ENCODE peak calls at places on chromosomes 16 and 17, in six cellular contexts. One of them, this sample, is unnamed.

GRCh38 chr17:69533481-69534234 is 119.2 kb downstream of the MAP2K6 start:
- DNase-seq in dorsolateral prefrontal cortex: no peak
- DNase-seq in fibroblast of the aortic adventitia: no peak
- DNase-seq in choroid plexus epithelial cell: no peak
- DNase-seq in psoas muscle: no peak
- DNase-seq in cardiac muscle cell: no peak
- DNase-seq in this sample: no peak

GRCh38 chr17:21298056-21298982 is 13.8 kb downstream of the MAP2K3 start:
- DNase-seq in dorsolateral prefrontal cortex: no peak
- DNase-seq in fibroblast of the aortic adventitia: no peak
- DNase-seq in choroid plexus epithelial cell: no peak
- DNase-seq in psoas muscle: no peak
- DNase-seq in cardiac muscle cell: no peak
- DNase-seq in this sample: peak; percentile 88

GRCh38 chr17:76414334-76415295 is 30.2 kb downstream of the SPHK1 start:
- DNase-seq in dorsolateral prefrontal cortex: peak; percentile 64
- DNase-seq in fibroblast of the aortic adventitia: peak; percentile 85
- DNase-seq in choroid plexus epithelial cell: peak; percentile 66
- DNase-seq in psoas muscle: peak; percentile 75
- DNase-seq in cardiac muscle cell: peak; percentile 81
- DNase-seq in this sample: no peak

GRCh38 chr16:57245472-57246113 is 534 bp downstream of the ARL2BP start:
- DNase-seq in dorsolateral prefrontal cortex: no peak
- DNase-seq in fibroblast of the aortic adventitia: peak; percentile 20
- DNase-seq in choroid plexus epithelial cell: peak; percentile 26
- DNase-seq in psoas muscle: no peak
- DNase-seq in cardiac muscle cell: no peak
- DNase-seq in this sample: no peak

GRCh38 chr16:27772093-27772820 is 222.3 kb downstream of the KATNIP start:
- DNase-seq in dorsolateral prefrontal cortex: no peak
- DNase-seq in fibroblast of the aortic adventitia: no peak
- DNase-seq in choroid plexus epithelial cell: no peak
- DNase-seq in psoas muscle: no peak
- DNase-seq in cardiac muscle cell: no peak
- DNase-seq in this sample: no peak

GRCh38 chr17:8872705-8873426 is 5.4 kb upstream of the PIK3R6 start:
- DNase-seq in dorsolateral prefrontal cortex: no peak
- DNase-seq in fibroblast of the aortic adventitia: no peak
- DNase-seq in choroid plexus epithelial cell: no peak
- DNase-seq in psoas muscle: no peak
- DNase-seq in cardiac muscle cell: peak; percentile 6
- DNase-seq in this sample: no peak

GRCh38 chr17:40437095-40437732 is 6.0 kb upstream of the IGFBP4 start:
- DNase-seq in dorsolateral prefrontal cortex: no peak
- DNase-seq in fibroblast of the aortic adventitia: peak; percentile 57
- DNase-seq in choroid plexus epithelial cell: peak; percentile 39
- DNase-seq in psoas muscle: no peak
- DNase-seq in cardiac muscle cell: no peak
- DNase-seq in this sample: no peak

GRCh38 chr16:11032922-11033291 is 88.5 kb downstream of the CLEC16A start:
- DNase-seq in dorsolateral prefrontal cortex: no peak
- DNase-seq in fibroblast of the aortic adventitia: peak; percentile 94
- DNase-seq in choroid plexus epithelial cell: peak; percentile 75
- DNase-seq in psoas muscle: peak; percentile 67
- DNase-seq in cardiac muscle cell: peak; percentile 88
- DNase-seq in this sample: no peak

GRCh38 chr16:23373436-23374219 is 71.5 kb downstream of the SCNN1B start:
- DNase-seq in dorsolateral prefrontal cortex: no peak
- DNase-seq in fibroblast of the aortic adventitia: no peak
- DNase-seq in choroid plexus epithelial cell: no peak
- DNase-seq in psoas muscle: no peak
- DNase-seq in cardiac muscle cell: no peak
- DNase-seq in this sample: no peak

GRCh38 chr16:4320030-4320429 is 4.2 kb downstream of the GLIS2 start:
- DNase-seq in dorsolateral prefrontal cortex: no peak
- DNase-seq in fibroblast of the aortic adventitia: no peak
- DNase-seq in choroid plexus epithelial cell: no peak
- DNase-seq in psoas muscle: peak; percentile 77
- DNase-seq in cardiac muscle cell: peak; percentile 20
- DNase-seq in this sample: no peak

GRCh38 chr17:52546493-52546892 is 388.0 kb upstream of the CA10 start:
- DNase-seq in dorsolateral prefrontal cortex: no peak
- DNase-seq in fibroblast of the aortic adventitia: no peak
- DNase-seq in choroid plexus epithelial cell: no peak
- DNase-seq in psoas muscle: no peak
- DNase-seq in cardiac muscle cell: no peak
- DNase-seq in this sample: no peak

GRCh38 chr16:58452640-58453039 is 47.3 kb upstream of the NDRG4 start:
- DNase-seq in dorsolateral prefrontal cortex: no peak
- DNase-seq in fibroblast of the aortic adventitia: no peak
- DNase-seq in choroid plexus epithelial cell: no peak
- DNase-seq in psoas muscle: no peak
- DNase-seq in cardiac muscle cell: no peak
- DNase-seq in this sample: no peak

GRCh38 chr17:43588664-43589435 is 42.7 kb upstream of the ETV4 start:
- DNase-seq in dorsolateral prefrontal cortex: no peak
- DNase-seq in fibroblast of the aortic adventitia: peak; percentile 62
- DNase-seq in choroid plexus epithelial cell: no peak
- DNase-seq in psoas muscle: no peak
- DNase-seq in cardiac muscle cell: no peak
- DNase-seq in this sample: no peak

GRCh38 chr16:49365711-49366509 is 7.7 kb upstream of the C16orf78 start:
- DNase-seq in dorsolateral prefrontal cortex: no peak
- DNase-seq in fibroblast of the aortic adventitia: no peak
- DNase-seq in choroid plexus epithelial cell: no peak
- DNase-seq in psoas muscle: no peak
- DNase-seq in cardiac muscle cell: no peak
- DNase-seq in this sample: peak; percentile 5

GRCh38 chr16:80990978-80991377 is 15.7 kb downstream of the CMC2 start:
- DNase-seq in dorsolateral prefrontal cortex: no peak
- DNase-seq in fibroblast of the aortic adventitia: no peak
- DNase-seq in choroid plexus epithelial cell: no peak
- DNase-seq in psoas muscle: no peak
- DNase-seq in cardiac muscle cell: no peak
- DNase-seq in this sample: no peak

GRCh38 chr16:29811170-29811895 is 660 bp upstream of the PRRT2 start:
- DNase-seq in dorsolateral prefrontal cortex: peak; percentile 91
- DNase-seq in fibroblast of the aortic adventitia: peak; percentile 98
- DNase-seq in choroid plexus epithelial cell: peak; percentile 98
- DNase-seq in psoas muscle: peak; percentile 98
- DNase-seq in cardiac muscle cell: peak; percentile 99
- DNase-seq in this sample: peak; percentile 97

GRCh38 chr16:25823891-25824290 is 132.1 kb downstream of the HS3ST4 start:
- DNase-seq in dorsolateral prefrontal cortex: no peak
- DNase-seq in fibroblast of the aortic adventitia: no peak
- DNase-seq in choroid plexus epithelial cell: no peak
- DNase-seq in psoas muscle: no peak
- DNase-seq in cardiac muscle cell: no peak
- DNase-seq in this sample: no peak

GRCh38 chr17:47696717-47697642 is 3.0 kb downstream of the TBKBP1 start:
- DNase-seq in dorsolateral prefrontal cortex: peak; percentile 25
- DNase-seq in fibroblast of the aortic adventitia: no peak
- DNase-seq in choroid plexus epithelial cell: no peak
- DNase-seq in psoas muscle: no peak
- DNase-seq in cardiac muscle cell: no peak
- DNase-seq in this sample: no peak

GRCh38 chr17:43068570-43069367 is 43.7 kb downstream of the RND2 start:
- DNase-seq in dorsolateral prefrontal cortex: no peak
- DNase-seq in fibroblast of the aortic adventitia: no peak
- DNase-seq in choroid plexus epithelial cell: peak; percentile 12
- DNase-seq in psoas muscle: no peak
- DNase-seq in cardiac muscle cell: peak; percentile 3
- DNase-seq in this sample: no peak

GRCh38 chr17:9865585-9865984 is 39.5 kb downstream of the RCVRN start:
- DNase-seq in dorsolateral prefrontal cortex: no peak
- DNase-seq in fibroblast of the aortic adventitia: no peak
- DNase-seq in choroid plexus epithelial cell: peak; percentile 46
- DNase-seq in psoas muscle: no peak
- DNase-seq in cardiac muscle cell: peak; percentile 68
- DNase-seq in this sample: no peak

GRCh38 chr16:10039220-10040096 is 142.8 kb downstream of the GRIN2A start:
- DNase-seq in dorsolateral prefrontal cortex: peak; percentile 55
- DNase-seq in fibroblast of the aortic adventitia: peak; percentile 11
- DNase-seq in choroid plexus epithelial cell: no peak
- DNase-seq in psoas muscle: no peak
- DNase-seq in cardiac muscle cell: peak; percentile 1
- DNase-seq in this sample: no peak

GRCh38 chr16:67982011-67982696 is 1.9 kb upstream of the DPEP3 start:
- DNase-seq in dorsolateral prefrontal cortex: no peak
- DNase-seq in fibroblast of the aortic adventitia: no peak
- DNase-seq in choroid plexus epithelial cell: no peak
- DNase-seq in psoas muscle: no peak
- DNase-seq in cardiac muscle cell: no peak
- DNase-seq in this sample: no peak

GRCh38 chr16:67977469-67978227 is 2.7 kb downstream of the DPEP3 start:
- DNase-seq in dorsolateral prefrontal cortex: no peak
- DNase-seq in fibroblast of the aortic adventitia: no peak
- DNase-seq in choroid plexus epithelial cell: no peak
- DNase-seq in psoas muscle: no peak
- DNase-seq in cardiac muscle cell: no peak
- DNase-seq in this sample: no peak

GRCh38 chr16:67976205-67976604 is 4.1 kb downstream of the DPEP3 start:
- DNase-seq in dorsolateral prefrontal cortex: no peak
- DNase-seq in fibroblast of the aortic adventitia: no peak
- DNase-seq in choroid plexus epithelial cell: no peak
- DNase-seq in psoas muscle: no peak
- DNase-seq in cardiac muscle cell: no peak
- DNase-seq in this sample: no peak

GRCh38 chr16:67977005-67977404 is 3.3 kb downstream of the DPEP3 start:
- DNase-seq in dorsolateral prefrontal cortex: no peak
- DNase-seq in fibroblast of the aortic adventitia: no peak
- DNase-seq in choroid plexus epithelial cell: no peak
- DNase-seq in psoas muscle: no peak
- DNase-seq in cardiac muscle cell: no peak
- DNase-seq in this sample: no peak

DNA sequence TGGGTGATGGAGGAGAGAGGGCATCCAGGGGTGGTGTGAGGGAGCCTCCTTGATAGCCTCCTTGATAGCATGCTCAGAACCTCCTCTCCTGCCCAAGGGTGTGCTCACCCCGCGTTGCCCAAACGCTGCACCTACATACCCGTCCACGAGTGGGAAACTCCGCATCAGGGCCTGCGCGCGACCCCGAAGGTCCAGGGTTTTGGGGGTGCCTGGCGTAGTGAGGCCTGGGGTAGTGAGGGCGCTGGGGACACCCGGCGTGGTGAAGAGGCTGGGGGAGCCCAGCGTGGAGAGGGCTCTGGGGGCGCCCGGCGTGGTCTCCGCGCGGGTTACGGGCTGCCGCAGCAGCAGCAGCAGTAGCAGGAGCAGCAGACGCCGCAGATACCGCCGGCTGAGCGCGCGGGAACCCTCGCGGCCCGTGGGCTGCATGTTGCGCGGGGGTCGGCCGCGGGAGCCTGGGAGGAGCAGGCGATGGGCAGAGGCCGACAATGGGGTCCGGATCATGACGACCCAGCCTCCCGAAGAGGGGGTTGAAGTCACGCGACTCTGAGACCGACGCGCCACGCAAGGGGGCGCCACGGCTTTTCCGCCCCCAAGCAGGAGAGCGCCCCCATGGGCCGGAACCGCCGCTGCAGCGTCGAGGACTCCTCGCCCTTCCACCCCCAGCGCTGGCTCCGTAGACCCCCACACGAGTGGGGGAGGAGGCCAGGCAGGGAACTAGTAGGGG is at the start of gene DPEP3:
- DNase-seq in dorsolateral prefrontal cortex: no peak
- DNase-seq in fibroblast of the aortic adventitia: no peak
- DNase-seq in choroid plexus epithelial cell: no peak
- DNase-seq in psoas muscle: no peak
- DNase-seq in cardiac muscle cell: peak; percentile 5
- DNase-seq in this sample: no peak
- TF ChIP-seq CTCF in dorsolateral prefrontal cortex: no peak
- TF ChIP-seq CTCF in fibroblast of the aortic adventitia: peak; percentile 30
- TF ChIP-seq CTCF in choroid plexus epithelial cell: peak; percentile 46
- TF ChIP-seq CTCF in psoas muscle: no peak
- TF ChIP-seq CTCF in cardiac muscle cell: peak; percentile 45
- TF ChIP-seq CTCF in this sample: no peak

DNA sequence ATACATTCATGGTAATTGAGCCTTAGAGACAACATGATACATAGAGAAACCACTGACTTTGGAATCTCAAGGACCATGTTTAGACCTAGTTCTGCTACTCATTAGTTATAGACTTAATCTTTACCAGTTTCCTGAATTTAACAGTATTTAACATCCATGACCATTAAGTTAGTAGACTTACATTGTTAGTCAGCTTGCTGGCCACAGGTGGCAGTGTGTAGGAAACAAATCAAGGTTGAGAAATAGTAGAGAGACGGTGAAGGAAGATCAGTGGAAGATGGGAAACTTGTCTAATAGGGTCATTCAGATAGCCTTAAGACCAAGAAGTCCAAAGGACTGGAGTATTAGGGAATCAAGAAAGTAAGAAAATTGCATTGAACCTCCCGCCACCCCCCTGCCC is 31.0 kb downstream of the OMG start:
- DNase-seq in dorsolateral prefrontal cortex: no peak
- DNase-seq in fibroblast of the aortic adventitia: no peak
- DNase-seq in choroid plexus epithelial cell: peak; percentile 41
- DNase-seq in psoas muscle: no peak
- DNase-seq in cardiac muscle cell: no peak
- DNase-seq in this sample: no peak
- TF ChIP-seq CTCF in dorsolateral prefrontal cortex: no peak
- TF ChIP-seq CTCF in fibroblast of the aortic adventitia: no peak
- TF ChIP-seq CTCF in choroid plexus epithelial cell: peak; percentile 46
- TF ChIP-seq CTCF in psoas muscle: no peak
- TF ChIP-seq CTCF in cardiac muscle cell: peak; percentile 24
- TF ChIP-seq CTCF in this sample: peak; percentile 22

DNA sequence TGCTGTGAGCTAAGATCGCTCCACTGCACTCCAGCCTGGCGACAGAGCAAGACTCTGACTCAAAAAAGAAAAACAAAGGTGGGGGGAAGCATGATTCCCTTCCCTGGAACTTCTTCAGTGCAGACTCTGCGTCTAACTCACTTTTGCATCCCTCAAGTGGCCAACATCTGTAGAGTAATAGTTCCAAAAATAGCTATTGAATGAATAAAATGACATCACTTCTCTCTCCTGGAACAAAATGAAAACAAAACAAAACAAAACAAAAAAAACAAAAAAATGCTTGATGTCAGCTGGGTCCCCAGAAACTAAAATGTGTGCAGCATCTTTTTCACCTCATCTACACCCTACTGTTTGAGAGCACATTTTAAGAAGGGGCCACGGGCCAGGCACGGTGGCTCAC is 197.7 kb upstream of the NOG start:
- DNase-seq in dorsolateral prefrontal cortex: no peak
- DNase-seq in fibroblast of the aortic adventitia: no peak
- DNase-seq in choroid plexus epithelial cell: no peak
- DNase-seq in psoas muscle: no peak
- DNase-seq in cardiac muscle cell: no peak
- DNase-seq in this sample: no peak
- TF ChIP-seq CTCF in dorsolateral prefrontal cortex: no peak
- TF ChIP-seq CTCF in fibroblast of the aortic adventitia: no peak
- TF ChIP-seq CTCF in choroid plexus epithelial cell: no peak
- TF ChIP-seq CTCF in psoas muscle: no peak
- TF ChIP-seq CTCF in cardiac muscle cell: no peak
- TF ChIP-seq CTCF in this sample: no peak

DNA sequence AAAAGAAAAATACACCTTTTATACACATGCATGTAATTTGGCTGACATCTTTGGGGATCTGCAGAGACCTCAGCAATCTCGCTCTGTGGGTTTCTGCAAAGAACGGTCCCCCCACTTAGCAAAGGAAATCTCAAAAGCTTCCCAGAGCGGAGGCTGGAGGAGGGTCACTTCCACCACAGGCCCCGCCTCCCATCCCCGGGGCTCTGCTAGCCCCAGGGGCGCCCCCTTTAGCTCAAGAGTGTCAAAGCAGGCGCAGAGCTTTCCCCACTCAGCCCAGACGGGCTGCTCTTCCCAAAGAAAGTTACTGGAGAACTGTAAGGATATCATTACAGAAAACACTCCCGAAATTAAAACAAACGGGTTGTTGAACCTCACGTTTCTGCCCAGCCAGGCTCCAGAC is 11.4 kb downstream of the SLC13A5 start:
- DNase-seq in dorsolateral prefrontal cortex: no peak
- DNase-seq in fibroblast of the aortic adventitia: peak; percentile 6
- DNase-seq in choroid plexus epithelial cell: peak; percentile 29
- DNase-seq in psoas muscle: no peak
- DNase-seq in cardiac muscle cell: peak; percentile 33
- DNase-seq in this sample: no peak
- TF ChIP-seq CTCF in dorsolateral prefrontal cortex: no peak
- TF ChIP-seq CTCF in fibroblast of the aortic adventitia: peak; percentile 37
- TF ChIP-seq CTCF in choroid plexus epithelial cell: peak; percentile 57
- TF ChIP-seq CTCF in psoas muscle: no peak
- TF ChIP-seq CTCF in cardiac muscle cell: peak; percentile 44
- TF ChIP-seq CTCF in this sample: peak; percentile 23

This sample was measured in osteocyte.